ENCODE peak calls at places on chromosomes 7 and 10, in four cellular contexts. P is stimulated activated CD8-positive, alpha-beta memory T cell treated with anti-CD3 and anti-CD28 coated beads, Interleukin-15, amount 100 ng/mL, for 4 hours; X is naive thymus-derived CD8-positive, alpha-beta T cell; W is GM23248. Z is an unnamed sample.

GRCh38 chr7:69892790-69893189 is 294.5 kb downstream of the AUTS2 start:
- DNase-seq in P (no peak), X (no peak), W (no peak), Z (no peak)

GRCh38 chr7:150830957-150831356 is 21.4 kb upstream of the AOC1 start:
- DNase-seq in P (no peak), X (no peak), W (no peak), Z (no peak)

GRCh38 chr7:158508802-158509385 is 78.7 kb downstream of the PTPRN2 start:
- DNase-seq in X (no peak), P (no peak), W (no peak), Z (no peak)

GRCh38 chr10:105769248-105770184 is 1128.4 kb downstream of the SORCS3 start:
- DNase-seq in W (no peak), P (no peak), X (no peak), Z (no peak)

GRCh38 chr10:110077436-110078120 is 69.8 kb downstream of the ADD3 start:
- DNase-seq in P (no peak), X (peak; percentile 25), W (peak; percentile 81), Z (no peak)

GRCh38 chr7:139777304-139777890 is 401 bp downstream of the HIPK2 start:
- DNase-seq in P (no peak), X (peak; percentile 44), W (peak; percentile 73), Z (no peak)

GRCh38 chr7:18445916-18446520 is 49.5 kb upstream of the HDAC9 start:
- DNase-seq in X (no peak), P (no peak), W (no peak), Z (no peak)

GRCh38 chr10:3689871-3690510 is 95.0 kb downstream of the KLF6 start:
- DNase-seq in W (no peak), P (no peak), X (no peak), Z (no peak)

GRCh38 chr7:110253083-110253482 is 837.8 kb upstream of the LRRN3 start:
- DNase-seq in W (no peak), P (no peak), X (no peak), Z (no peak)

GRCh38 chr10:88194961-88195367 is 331.5 kb downstream of the PTEN start:
- DNase-seq in P (no peak), W (no peak), X (no peak), Z (no peak)

GRCh38 chr7:52257890-52258289 is 777.5 kb upstream of the POM121L12 start:
- DNase-seq in W (no peak), P (no peak), X (no peak), Z (no peak)

GRCh38 chr10:13890617-13891541 is 304.1 kb downstream of the PRPF18 start:
- DNase-seq in W (peak; percentile 74), X (no peak), P (no peak), Z (no peak)

GRCh38 chr7:3309140-3309539 is 8.1 kb downstream of the SDK1 start:
- DNase-seq in W (no peak), X (no peak), P (no peak), Z (no peak)

GRCh38 chr7:16627236-16627635 is 18.3 kb downstream of the ANKMY2 start:
- DNase-seq in W (peak; percentile 68), P (no peak), X (no peak), Z (no peak)

GRCh38 chr7:125670926-125671572 is 741.4 kb upstream of the POT1 start:
- DNase-seq in W (peak; percentile 21), X (no peak), P (no peak), Z (no peak)

GRCh38 chr7:105133986-105134655 is 120.1 kb downstream of the KMT2E start:
- DNase-seq in X (no peak), W (no peak), P (no peak), Z (no peak)

GRCh38 chr10:697097-697875 is 7.8 kb upstream of the DIP2C start:
- DNase-seq in P (no peak), W (no peak), X (no peak), Z (no peak)

GRCh38 chr7:74718336-74718735 is 55.5 kb upstream of the NCF1 start:
- DNase-seq in P (no peak), W (peak; percentile 15), X (no peak), Z (no peak)

GRCh38 chr7:17371656-17372524 is 73.4 kb downstream of the AHR start:
- DNase-seq in W (peak; percentile 97), X (no peak), P (no peak), Z (no peak)

GRCh38 chr10:71260622-71261325 is 48.4 kb downstream of the UNC5B start:
- DNase-seq in X (no peak), W (peak; percentile 96), P (no peak), Z (no peak)

GRCh38 chr7:75623390-75624133 is 115.2 kb downstream of the HIP1 start:
- DNase-seq in X (no peak), P (no peak), W (peak; percentile 14), Z (no peak)

GRCh38 chr7:82017334-82017943 is 247.6 kb upstream of the HGF start:
- DNase-seq in P (no peak), W (peak; percentile 63), X (no peak), Z (no peak)

GRCh38 chr7:55438765-55439525 is 73.8 kb downstream of the LANCL2 start:
- DNase-seq in P (no peak), W (peak; percentile 35), X (no peak), Z (no peak)

GRCh38 chr7:7921830-7922229 is 46.8 kb upstream of the GLCCI1 start:
- DNase-seq in P (no peak), X (no peak), W (no peak), Z (no peak)